ENCODE peak calls at places on chromosomes 1 and 21, in six cellular contexts. C is thyroid gland, L is tibial artery, I is body of pancreas, H is epithelial cell of esophagus, M is astrocyte of the spinal cord. E is an unnamed sample.

GRCh38 chr1:223500560-223501425 is 107.6 kb downstream of the CCDC185 start:
- DNase-seq in L (no peak), C (peak), M (peak), H (peak), I (no peak), E (no peak)

GRCh38 chr1:228367798-228368791 is 38.5 kb downstream of the TRIM11 start:
- DNase-seq in I (peak), C (peak), H (no peak), L (peak), M (no peak), E (no peak)

GRCh38 chr21:16159971-16160350 is 430.2 kb downstream of the USP25 start:
- DNase-seq in I (no peak), H (no peak), C (no peak), L (no peak), M (no peak), E (no peak)

GRCh38 chr1:225875044-225875822 is 6.9 kb downstream of the TMEM63A start:
- DNase-seq in M (no peak), C (no peak), I (peak), H (peak), L (no peak), E (no peak)

GRCh38 chr1:36351222-36351977 is 28.0 kb upstream of the EVA1B start:
- DNase-seq in H (peak), I (no peak), M (peak), C (peak), L (no peak), E (no peak)

GRCh38 chr1:6487804-6488484 is 3.5 kb downstream of the PLEKHG5 start:
- DNase-seq in M (no peak), I (no peak), L (no peak), H (no peak), C (no peak), E (no peak)

GRCh38 chr1:67850151-67850551 is 16.9 kb upstream of the GNG12 start:
- DNase-seq in L (no peak), H (peak), C (no peak), I (peak), M (peak), E (no peak)

GRCh38 chr1:46303872-46304326 is 401 bp downstream of the UQCRH start:
- DNase-seq in M (no peak), H (peak), C (no peak), L (no peak), I (no peak), E (no peak)

GRCh38 chr1:236760480-236760879 is 34.6 kb upstream of the MTR start:
- DNase-seq in C (no peak), H (no peak), L (no peak), M (no peak), I (no peak), E (no peak)

GRCh38 chr1:87392241-87393192 is 63.8 kb downstream of the LMO4 start:
- DNase-seq in M (peak), H (peak), L (no peak), C (peak), I (no peak), E (no peak)

GRCh38 chr1:82838066-82838465 is 1037.3 kb downstream of the ADGRL2 start:
- DNase-seq in M (peak), L (no peak), C (no peak), H (peak), I (no peak), E (no peak)

GRCh38 chr1:227756172-227756959 is 21.1 kb downstream of the SNAP47 start:
- DNase-seq in L (no peak), H (no peak), C (no peak), M (no peak), I (no peak), E (peak)

GRCh38 chr1:43373034-43373940 is 5.5 kb upstream of the ELOVL1 start:
- DNase-seq in L (no peak), I (no peak), C (no peak), M (peak), H (peak), E (no peak)

GRCh38 chr21:45975017-45975595 is 6.5 kb upstream of the COL6A1 start:
- DNase-seq in M (peak), H (no peak), C (no peak), L (peak), I (no peak), E (no peak)

GRCh38 chr1:71081697-71082080 is 854 bp upstream of the ZRANB2 start:
- DNase-seq in C (peak), H (no peak), I (peak), M (no peak), L (peak), E (no peak)

GRCh38 chr1:22677861-22678521 is 25.0 kb downstream of the C1QB start:
- DNase-seq in I (no peak), C (no peak), M (no peak), H (no peak), L (no peak), E (no peak)

GRCh38 chr1:22673486-22674409 is 20.7 kb downstream of the C1QB start:
- DNase-seq in C (peak), H (peak), L (no peak), I (peak), M (peak), E (peak)

GRCh38 chr1:22671999-22672398 is 19.0 kb downstream of the C1QB start:
- DNase-seq in L (no peak), H (no peak), M (no peak), C (no peak), I (no peak), E (no peak)

GRCh38 chr1:22676916-22677601 is 24.0 kb downstream of the C1QB start:
- DNase-seq in M (no peak), I (no peak), C (no peak), H (no peak), L (no peak), E (no peak)

DNA sequence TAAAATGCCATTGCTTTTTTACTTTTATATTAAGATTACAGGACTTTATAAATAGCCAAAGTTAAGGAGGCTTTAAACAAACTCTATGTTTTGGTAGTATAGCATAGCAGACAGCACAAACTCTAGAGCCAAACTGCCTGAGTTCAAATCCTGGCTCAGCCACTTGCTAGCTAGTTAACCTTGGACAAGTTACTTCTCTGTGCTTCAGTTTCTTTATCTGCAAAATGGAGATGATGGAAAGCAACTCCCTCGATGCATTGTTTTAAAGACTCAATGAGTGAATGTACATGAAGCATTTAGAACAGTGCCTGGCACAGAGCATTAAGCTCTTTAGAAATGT is 21.3 kb downstream of the C1QB start:
- DNase-seq in L (no peak), H (no peak), M (no peak), C (no peak), I (no peak), E (no peak)
- TF ChIP-seq CTCF in L (no peak), H (no peak), M (no peak), C (no peak), I (no peak), E (no peak)

GRCh38 chr1:168285971-168286628 is 5.4 kb downstream of the TBX19 start:
- DNase-seq in L (no peak), C (no peak), M (no peak), H (no peak), I (no peak), E (no peak)
- TF ChIP-seq CTCF in L (no peak), C (no peak), M (no peak), H (no peak), I (no peak), E (no peak)

GRCh38 chr1:151502859-151503509 is 8.2 kb upstream of the CGN start:
- DNase-seq in H (no peak), C (no peak), I (no peak), L (no peak), M (no peak), E (no peak)
- TF ChIP-seq CTCF in H (no peak), C (no peak), I (no peak), L (no peak), M (no peak), E (no peak)

DNA sequence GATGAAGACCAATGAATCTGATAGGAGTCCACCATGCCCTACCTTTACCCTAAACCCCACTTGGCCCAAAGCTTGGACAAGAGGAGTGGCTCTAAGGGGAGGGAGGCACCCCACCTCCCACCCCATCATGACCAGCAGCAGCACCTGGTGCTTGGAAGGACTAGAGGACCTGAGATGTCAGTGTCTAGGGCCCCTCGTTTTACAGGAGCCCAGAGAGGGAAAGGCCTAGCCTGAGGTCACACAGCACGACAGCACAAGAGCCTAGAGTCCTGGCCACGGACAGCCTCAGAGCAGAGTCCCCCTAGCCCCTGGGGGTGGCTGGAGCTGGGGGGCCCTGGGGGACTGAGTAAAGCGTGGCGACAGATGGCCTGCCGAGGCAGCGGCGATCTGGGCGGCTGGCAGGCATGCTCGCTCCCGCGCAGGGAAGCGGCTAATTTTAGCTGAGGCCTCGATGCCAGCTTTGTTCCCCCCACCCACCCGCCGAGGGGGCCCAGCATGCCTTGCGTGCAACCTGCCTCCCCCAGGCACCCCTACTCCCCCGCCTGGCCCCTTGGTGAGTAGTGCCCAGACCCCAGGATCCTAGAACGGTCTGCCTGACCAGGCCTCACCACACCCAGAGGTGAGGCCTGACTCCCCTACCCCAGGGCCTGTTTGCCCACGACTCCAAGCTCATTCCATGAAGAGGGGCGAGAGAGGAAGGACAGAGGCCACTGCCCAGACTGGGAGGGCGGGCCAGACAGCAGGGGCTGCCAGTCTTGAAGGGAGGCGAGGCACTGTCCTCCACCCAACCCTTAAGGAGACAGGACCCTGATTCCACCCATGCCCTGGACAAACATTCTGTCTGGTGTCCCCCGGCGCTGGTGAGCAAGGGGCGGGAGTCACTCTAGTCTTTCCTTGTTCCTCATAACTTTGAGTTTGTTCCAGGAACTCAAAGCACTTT is 39.0 kb downstream of the AHDC1 start:
- DNase-seq in H (no peak), L (peak), M (no peak), I (peak), C (no peak), E (no peak)
- TF ChIP-seq CTCF in H (no peak), L (no peak), M (no peak), I (no peak), C (no peak), E (no peak)

DNA sequence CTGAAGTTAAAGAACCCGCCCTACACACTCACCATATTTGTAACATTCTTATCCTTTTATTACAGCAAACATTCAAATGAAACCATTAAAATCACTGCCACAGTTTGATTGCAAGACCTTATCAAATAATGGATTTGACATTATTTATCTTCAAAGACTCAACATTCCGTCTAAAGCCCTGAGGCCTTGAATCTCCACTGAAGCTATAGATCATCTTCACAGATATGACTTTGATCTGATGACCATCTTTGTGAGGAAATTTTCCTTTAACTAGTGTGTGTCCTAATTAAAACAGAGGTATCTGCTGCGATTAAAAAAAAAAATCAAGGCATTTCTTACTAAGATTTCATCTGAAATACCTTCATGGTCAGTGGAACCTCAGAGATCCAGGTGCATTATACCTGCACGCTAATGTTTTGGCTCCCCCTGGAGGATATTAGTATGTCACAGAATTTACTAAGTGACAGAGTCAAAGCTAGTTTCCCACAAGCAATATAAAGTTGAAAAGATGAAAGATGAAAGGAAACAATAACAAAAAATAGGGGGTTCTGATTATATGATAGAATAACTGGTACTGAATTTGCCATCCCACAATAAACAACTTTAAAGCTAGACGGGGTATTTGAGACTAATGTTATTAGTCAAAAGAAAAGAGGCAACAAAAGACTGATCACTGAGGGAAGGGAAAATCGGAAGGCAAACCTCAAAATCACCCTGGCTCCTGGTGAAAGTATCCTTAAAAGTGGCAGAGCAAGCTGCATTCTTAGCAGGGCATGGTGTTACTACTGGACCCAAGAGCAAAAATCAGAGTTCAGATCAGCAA is 923.4 kb downstream of the NCAM2 start:
- DNase-seq in C (no peak), H (peak), M (peak), I (no peak), L (no peak), E (no peak)
- TF ChIP-seq CTCF in C (no peak), H (no peak), M (peak), I (peak), L (no peak), E (peak)

GRCh38 chr1:85398391-85399064 is 66.4 kb downstream of the DDAH1 start:
- DNase-seq in I (no peak), H (peak), C (no peak), L (no peak), M (peak), E (no peak)
- TF ChIP-seq CTCF in I (peak), H (peak), C (no peak), L (peak), M (peak), E (no peak)

GRCh38 chr1:2557146-2558029 is 1.2 kb downstream of the TNFRSF14 start:
- DNase-seq in I (no peak), H (no peak), C (no peak), M (no peak), L (no peak), E (no peak)
- TF ChIP-seq CTCF in I (no peak), H (no peak), C (no peak), M (no peak), L (no peak), E (no peak)

GRCh38 chr1:150162862-150163706 is 13.4 kb downstream of the PLEKHO1 start:
- DNase-seq in M (peak), I (peak), L (peak), C (peak), H (peak), E (peak)
- TF ChIP-seq CTCF in M (peak), I (no peak), L (peak), C (no peak), H (peak), E (no peak)

GRCh38 chr1:50735443-50735842 is 224.6 kb downstream of the FAF1 start:
- DNase-seq in L (no peak), I (no peak), C (no peak), H (peak), M (peak), E (peak)
- TF ChIP-seq CTCF in L (no peak), I (peak), C (no peak), H (peak), M (peak), E (no peak)